ENCODE peak calls at places on chromosomes 13 and 19, in six cellular contexts. J is stromal cell of bone marrow; Q is stimulated activated naive CD8-positive, alpha-beta T cell treated with anti-CD3 and anti-CD28 coated beads, Interleukin-15, amount 100 ng/mL, for 72 hours; P is HFF-Myc; M is NCI-H1105 treated with DMSO at 0.1 percent for 48 hours; K is NCI-H1092 treated with DMSO at 0.1 percent for 48 hours. V is an unnamed sample.

GRCh38 chr13:112182831-112183543 is 116.0 kb downstream of the SOX1 start:
- DNase-seq in Q (no peak), K (no peak), P (no peak), M (no peak), J (no peak), V (no peak)

GRCh38 chr19:45059258-45059965 is 16.9 kb downstream of the ZNF296 start:
- DNase-seq in P (peak), M (peak), J (peak), K (no peak), Q (peak), V (peak)

GRCh38 chr13:41352935-41353801 is 42.1 kb downstream of the NAA16 start:
- DNase-seq in J (peak), P (no peak), M (peak), Q (peak), K (peak), V (peak)

GRCh38 chr13:48201044-48201443 is 32.0 kb upstream of the ITM2B start:
- DNase-seq in P (no peak), M (no peak), K (no peak), Q (no peak), J (no peak), V (no peak)

GRCh38 chr19:48966541-48967345 is 1.6 kb downstream of the FTL start:
- DNase-seq in M (no peak), J (no peak), K (no peak), P (no peak), Q (no peak), V (no peak)

GRCh38 chr13:43990829-43991228 is 111.1 kb downstream of the LACC1 start:
- DNase-seq in P (no peak), K (no peak), J (no peak), Q (no peak), M (no peak), V (no peak)

GRCh38 chr13:111897178-111897845 is 169.6 kb upstream of the SOX1 start:
- DNase-seq in P (no peak), M (no peak), Q (no peak), K (no peak), J (no peak), V (no peak)

GRCh38 chr19:55528030-55528801 is 8.7 kb downstream of the SBK2 start:
- DNase-seq in M (no peak), Q (no peak), P (no peak), K (peak), J (no peak), V (no peak)

GRCh38 chr19:2561895-2562294 is 86.0 kb downstream of the GADD45B start:
- DNase-seq in J (no peak), M (no peak), P (no peak), K (no peak), Q (peak), V (no peak)

GRCh38 chr13:21005193-21005592 is 56.2 kb downstream of the LATS2 start:
- DNase-seq in K (no peak), Q (no peak), P (no peak), J (no peak), M (no peak), V (no peak)

GRCh38 chr13:20358022-20358421 is 125.9 kb upstream of the GJB6 start:
- DNase-seq in Q (no peak), J (no peak), P (no peak), K (no peak), M (no peak), V (no peak)

GRCh38 chr19:33868821-33869412 is 72.2 kb downstream of the KCTD15 start:
- DNase-seq in M (no peak), Q (no peak), J (peak), K (no peak), P (no peak), V (peak)

V was measured in LHCN-M2.